ENCODE peak calls at places on chromosomes 3 and 15, in ten cellular contexts. One of them, this sample, is unnamed.

GRCh38 chr3:126546013-126546412 is 12.7 kb downstream of the C3orf22 start:
- DNase-seq in naive thymus-derived CD4-positive, alpha-beta T cell: no peak
- DNase-seq in breast epithelium: no peak
- DNase-seq in HepG2: no peak
- DNase-seq in effector memory CD4-positive, alpha-beta T cell: no peak
- DNase-seq in transverse colon: peak; percentile 1
- DNase-seq in GM23248: no peak
- DNase-seq in ovary: no peak
- DNase-seq in sigmoid colon: peak; percentile 34
- DNase-seq in small intestine: no peak
- DNase-seq in this sample: no peak

GRCh38 chr3:54870423-54870822 is 57.4 kb downstream of the LRTM1 start:
- DNase-seq in sigmoid colon: no peak
- DNase-seq in HepG2: peak; percentile 14
- DNase-seq in effector memory CD4-positive, alpha-beta T cell: no peak
- DNase-seq in naive thymus-derived CD4-positive, alpha-beta T cell: no peak
- DNase-seq in transverse colon: no peak
- DNase-seq in small intestine: peak; percentile 22
- DNase-seq in GM23248: peak; percentile 97
- DNase-seq in ovary: no peak
- DNase-seq in breast epithelium: no peak
- DNase-seq in this sample: peak; percentile 74

GRCh38 chr15:66496951-66497501 is 536 bp downstream of the SNAPC5 start:
- DNase-seq in effector memory CD4-positive, alpha-beta T cell: no peak
- DNase-seq in small intestine: peak; percentile 27
- DNase-seq in naive thymus-derived CD4-positive, alpha-beta T cell: no peak
- DNase-seq in GM23248: peak; percentile 32
- DNase-seq in transverse colon: peak; percentile 11
- DNase-seq in ovary: no peak
- DNase-seq in breast epithelium: no peak
- DNase-seq in sigmoid colon: no peak
- DNase-seq in HepG2: peak; percentile 15
- DNase-seq in this sample: no peak

GRCh38 chr3:54094926-54095325 is 27.4 kb upstream of the CACNA2D3 start:
- DNase-seq in small intestine: no peak
- DNase-seq in HepG2: no peak
- DNase-seq in effector memory CD4-positive, alpha-beta T cell: no peak
- DNase-seq in GM23248: peak; percentile 27
- DNase-seq in transverse colon: no peak
- DNase-seq in sigmoid colon: no peak
- DNase-seq in breast epithelium: no peak
- DNase-seq in ovary: no peak
- DNase-seq in naive thymus-derived CD4-positive, alpha-beta T cell: no peak
- DNase-seq in this sample: no peak

GRCh38 chr3:123939706-123940105 is 21.3 kb downstream of the CCDC14 start:
- DNase-seq in HepG2: no peak
- DNase-seq in naive thymus-derived CD4-positive, alpha-beta T cell: no peak
- DNase-seq in breast epithelium: no peak
- DNase-seq in sigmoid colon: no peak
- DNase-seq in small intestine: peak; percentile 6
- DNase-seq in transverse colon: no peak
- DNase-seq in effector memory CD4-positive, alpha-beta T cell: no peak
- DNase-seq in ovary: no peak
- DNase-seq in GM23248: no peak
- DNase-seq in this sample: no peak

GRCh38 chr3:127368186-127369032 is 80.6 kb upstream of the PRR20G start:
- DNase-seq in small intestine: no peak
- DNase-seq in sigmoid colon: no peak
- DNase-seq in HepG2: no peak
- DNase-seq in naive thymus-derived CD4-positive, alpha-beta T cell: no peak
- DNase-seq in ovary: no peak
- DNase-seq in transverse colon: no peak
- DNase-seq in breast epithelium: no peak
- DNase-seq in effector memory CD4-positive, alpha-beta T cell: no peak
- DNase-seq in GM23248: no peak
- DNase-seq in this sample: no peak

GRCh38 chr15:69718916-69719315 is 266.3 kb downstream of the RPLP1 start:
- DNase-seq in sigmoid colon: no peak
- DNase-seq in HepG2: no peak
- DNase-seq in GM23248: no peak
- DNase-seq in breast epithelium: peak; percentile 32
- DNase-seq in ovary: no peak
- DNase-seq in naive thymus-derived CD4-positive, alpha-beta T cell: no peak
- DNase-seq in small intestine: peak; percentile 10
- DNase-seq in transverse colon: no peak
- DNase-seq in effector memory CD4-positive, alpha-beta T cell: no peak
- DNase-seq in this sample: no peak

GRCh38 chr3:123072152-123072551 is 5.3 kb downstream of the PDIA5 start:
- DNase-seq in GM23248: peak; percentile 41
- DNase-seq in HepG2: no peak
- DNase-seq in breast epithelium: no peak
- DNase-seq in ovary: no peak
- DNase-seq in effector memory CD4-positive, alpha-beta T cell: no peak
- DNase-seq in transverse colon: no peak
- DNase-seq in naive thymus-derived CD4-positive, alpha-beta T cell: no peak
- DNase-seq in small intestine: no peak
- DNase-seq in sigmoid colon: no peak
- DNase-seq in this sample: no peak

GRCh38 chr15:34188711-34189110 is 21.2 kb downstream of the KATNBL1 start:
- DNase-seq in transverse colon: no peak
- DNase-seq in sigmoid colon: no peak
- DNase-seq in ovary: no peak
- DNase-seq in HepG2: no peak
- DNase-seq in effector memory CD4-positive, alpha-beta T cell: no peak
- DNase-seq in GM23248: no peak
- DNase-seq in breast epithelium: no peak
- DNase-seq in naive thymus-derived CD4-positive, alpha-beta T cell: no peak
- DNase-seq in small intestine: no peak
- DNase-seq in this sample: no peak

GRCh38 chr3:107377151-107377550 is at the start of gene CCDC54:
- DNase-seq in sigmoid colon: no peak
- DNase-seq in effector memory CD4-positive, alpha-beta T cell: no peak
- DNase-seq in HepG2: no peak
- DNase-seq in GM23248: peak; percentile 22
- DNase-seq in naive thymus-derived CD4-positive, alpha-beta T cell: no peak
- DNase-seq in small intestine: no peak
- DNase-seq in breast epithelium: no peak
- DNase-seq in ovary: no peak
- DNase-seq in transverse colon: no peak
- DNase-seq in this sample: no peak

GRCh38 chr3:186108106-186108940 is 566 bp downstream of the ETV5 start:
- DNase-seq in GM23248: peak; percentile 90
- DNase-seq in HepG2: peak; percentile 59
- DNase-seq in sigmoid colon: peak; percentile 72
- DNase-seq in ovary: peak; percentile 66
- DNase-seq in breast epithelium: no peak
- DNase-seq in naive thymus-derived CD4-positive, alpha-beta T cell: peak; percentile 13
- DNase-seq in effector memory CD4-positive, alpha-beta T cell: no peak
- DNase-seq in transverse colon: no peak
- DNase-seq in small intestine: no peak
- DNase-seq in this sample: peak; percentile 78

GRCh38 chr3:168077091-168077490 is 18.6 kb downstream of the GOLIM4 start:
- DNase-seq in breast epithelium: no peak
- DNase-seq in effector memory CD4-positive, alpha-beta T cell: no peak
- DNase-seq in HepG2: no peak
- DNase-seq in naive thymus-derived CD4-positive, alpha-beta T cell: no peak
- DNase-seq in small intestine: no peak
- DNase-seq in GM23248: peak; percentile 50
- DNase-seq in transverse colon: no peak
- DNase-seq in sigmoid colon: no peak
- DNase-seq in ovary: no peak
- DNase-seq in this sample: no peak

GRCh38 chr15:99433757-99434211 is 132.0 kb upstream of the MEF2A start:
- DNase-seq in ovary: no peak
- DNase-seq in small intestine: no peak
- DNase-seq in HepG2: no peak
- DNase-seq in transverse colon: no peak
- DNase-seq in breast epithelium: no peak
- DNase-seq in naive thymus-derived CD4-positive, alpha-beta T cell: no peak
- DNase-seq in GM23248: no peak
- DNase-seq in effector memory CD4-positive, alpha-beta T cell: no peak
- DNase-seq in sigmoid colon: peak; percentile 50
- DNase-seq in this sample: no peak

GRCh38 chr3:32685604-32686185 is 707 bp downstream of the CNOT10 start:
- DNase-seq in small intestine: no peak
- DNase-seq in GM23248: peak; percentile 66
- DNase-seq in naive thymus-derived CD4-positive, alpha-beta T cell: no peak
- DNase-seq in HepG2: peak; percentile 9
- DNase-seq in ovary: no peak
- DNase-seq in effector memory CD4-positive, alpha-beta T cell: no peak
- DNase-seq in sigmoid colon: no peak
- DNase-seq in breast epithelium: no peak
- DNase-seq in transverse colon: no peak
- DNase-seq in this sample: no peak

GRCh38 chr3:126081618-126082333 is 2.1 kb downstream of the SLC41A3 start:
- DNase-seq in sigmoid colon: no peak
- DNase-seq in ovary: no peak
- DNase-seq in GM23248: peak; percentile 75
- DNase-seq in transverse colon: no peak
- DNase-seq in effector memory CD4-positive, alpha-beta T cell: no peak
- DNase-seq in naive thymus-derived CD4-positive, alpha-beta T cell: no peak
- DNase-seq in HepG2: peak; percentile 29
- DNase-seq in breast epithelium: peak; percentile 34
- DNase-seq in small intestine: peak; percentile 80
- DNase-seq in this sample: no peak

GRCh38 chr3:100396967-100397366 is 3.9 kb downstream of the TOMM70 start:
- DNase-seq in ovary: no peak
- DNase-seq in GM23248: peak; percentile 11
- DNase-seq in effector memory CD4-positive, alpha-beta T cell: no peak
- DNase-seq in small intestine: no peak
- DNase-seq in sigmoid colon: no peak
- DNase-seq in HepG2: no peak
- DNase-seq in naive thymus-derived CD4-positive, alpha-beta T cell: no peak
- DNase-seq in breast epithelium: no peak
- DNase-seq in transverse colon: no peak
- DNase-seq in this sample: no peak

GRCh38 chr15:83287541-83288027 is 3.1 kb upstream of the BNC1 start:
- DNase-seq in HepG2: no peak
- DNase-seq in GM23248: peak; percentile 95
- DNase-seq in naive thymus-derived CD4-positive, alpha-beta T cell: no peak
- DNase-seq in ovary: no peak
- DNase-seq in small intestine: no peak
- DNase-seq in transverse colon: no peak
- DNase-seq in breast epithelium: no peak
- DNase-seq in sigmoid colon: no peak
- DNase-seq in effector memory CD4-positive, alpha-beta T cell: no peak
- DNase-seq in this sample: no peak

GRCh38 chr3:64815195-64815627 is 127.4 kb upstream of the ADAMTS9 start:
- DNase-seq in naive thymus-derived CD4-positive, alpha-beta T cell: no peak
- DNase-seq in HepG2: no peak
- DNase-seq in GM23248: no peak
- DNase-seq in ovary: no peak
- DNase-seq in breast epithelium: no peak
- DNase-seq in small intestine: no peak
- DNase-seq in sigmoid colon: no peak
- DNase-seq in transverse colon: no peak
- DNase-seq in effector memory CD4-positive, alpha-beta T cell: no peak
- DNase-seq in this sample: no peak

GRCh38 chr3:152317956-152318355 is 49.2 kb downstream of the MBNL1 start:
- DNase-seq in HepG2: no peak
- DNase-seq in breast epithelium: no peak
- DNase-seq in naive thymus-derived CD4-positive, alpha-beta T cell: no peak
- DNase-seq in transverse colon: no peak
- DNase-seq in sigmoid colon: no peak
- DNase-seq in GM23248: peak; percentile 87
- DNase-seq in ovary: no peak
- DNase-seq in small intestine: no peak
- DNase-seq in effector memory CD4-positive, alpha-beta T cell: no peak
- DNase-seq in this sample: no peak
- H3K4me1 ChIP-seq in HepG2: peaks cover 26% of the 10 kb centered on the region
- H3K4me1 ChIP-seq in breast epithelium: peaks cover 4% of the 10 kb centered on the region
- H3K4me1 ChIP-seq in naive thymus-derived CD4-positive, alpha-beta T cell: peaks cover 67% of the 10 kb centered on the region
- H3K4me1 ChIP-seq in transverse colon: peaks cover 45% of the 10 kb centered on the region
- H3K4me1 ChIP-seq in sigmoid colon: peaks cover 85% of the 10 kb centered on the region
- H3K4me1 ChIP-seq in GM23248: peaks cover 78% of the 10 kb centered on the region
- H3K4me1 ChIP-seq in ovary: peaks cover 2% of the 10 kb centered on the region
- H3K4me1 ChIP-seq in small intestine: no peaks in the 10 kb centered on the region
- H3K4me1 ChIP-seq in effector memory CD4-positive, alpha-beta T cell: peaks cover 34% of the 10 kb centered on the region
- H3K4me1 ChIP-seq in this sample: peaks cover 5% of the 10 kb centered on the region

DNA sequence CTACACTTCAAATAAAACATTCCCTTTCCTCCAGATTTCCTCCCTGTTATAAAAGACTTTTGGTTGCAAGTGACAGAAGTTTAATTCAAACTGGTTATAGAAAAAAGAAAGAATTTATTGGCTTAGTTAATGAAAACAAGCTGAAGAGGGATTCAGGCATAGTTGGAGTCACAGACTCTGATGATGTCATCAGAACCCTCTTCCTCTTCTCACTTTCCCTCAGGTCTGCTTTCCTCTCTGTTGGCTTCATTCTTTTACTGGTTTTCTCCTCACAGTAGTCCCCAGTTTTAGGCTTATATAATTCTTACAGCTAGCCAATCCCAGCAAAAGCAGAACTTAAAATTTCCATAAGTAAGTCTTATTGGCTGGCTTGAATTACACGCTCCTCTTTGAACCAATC is 32.0 kb upstream of the MBNL1 start:
- DNase-seq in breast epithelium: no peak
- DNase-seq in HepG2: no peak
- DNase-seq in transverse colon: no peak
- DNase-seq in ovary: no peak
- DNase-seq in GM23248: peak; percentile 52
- DNase-seq in naive thymus-derived CD4-positive, alpha-beta T cell: no peak
- DNase-seq in small intestine: no peak
- DNase-seq in sigmoid colon: no peak
- DNase-seq in effector memory CD4-positive, alpha-beta T cell: no peak
- DNase-seq in this sample: no peak
- H3K4me1 ChIP-seq in breast epithelium: no peaks in the 10 kb centered on the region
- H3K4me1 ChIP-seq in HepG2: peaks cover under 1% of the 10 kb centered on the region
- H3K4me1 ChIP-seq in transverse colon: no peaks in the 10 kb centered on the region
- H3K4me1 ChIP-seq in ovary: no peaks in the 10 kb centered on the region
- H3K4me1 ChIP-seq in GM23248: peaks cover 27% of the 10 kb centered on the region
- H3K4me1 ChIP-seq in naive thymus-derived CD4-positive, alpha-beta T cell: peaks cover 21% of the 10 kb centered on the region
- H3K4me1 ChIP-seq in small intestine: no peaks in the 10 kb centered on the region
- H3K4me1 ChIP-seq in sigmoid colon: peaks cover 8% of the 10 kb centered on the region
- H3K4me1 ChIP-seq in effector memory CD4-positive, alpha-beta T cell: peaks cover 23% of the 10 kb centered on the region
- H3K4me1 ChIP-seq in this sample: no peaks in the 10 kb centered on the region

DNA sequence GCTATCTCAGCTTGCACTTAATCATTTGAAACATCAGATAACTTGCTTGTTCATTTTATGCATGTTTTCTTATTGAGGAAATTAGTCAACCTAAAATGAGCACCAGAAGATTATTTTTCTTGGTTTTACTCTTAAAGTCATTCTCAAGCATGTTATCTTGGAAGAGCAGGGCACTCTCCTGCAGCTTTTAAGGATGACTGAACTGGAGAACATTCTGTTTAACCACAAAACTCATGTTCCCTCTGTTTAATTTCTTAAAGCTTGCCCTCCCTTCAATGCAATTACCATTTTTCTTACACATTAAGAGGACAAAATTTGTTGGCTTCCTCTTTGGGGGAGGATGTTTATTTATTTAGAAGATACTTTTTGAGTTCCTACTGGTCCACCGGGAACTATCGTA is 51.9 kb downstream of the CNTN4 start:
- DNase-seq in breast epithelium: no peak
- DNase-seq in effector memory CD4-positive, alpha-beta T cell: no peak
- DNase-seq in sigmoid colon: no peak
- DNase-seq in naive thymus-derived CD4-positive, alpha-beta T cell: no peak
- DNase-seq in small intestine: no peak
- DNase-seq in GM23248: no peak
- DNase-seq in ovary: no peak
- DNase-seq in HepG2: no peak
- DNase-seq in transverse colon: no peak
- DNase-seq in this sample: no peak
- H3K4me1 ChIP-seq in breast epithelium: no peaks in the 10 kb centered on the region
- H3K4me1 ChIP-seq in effector memory CD4-positive, alpha-beta T cell: no peaks in the 10 kb centered on the region
- H3K4me1 ChIP-seq in sigmoid colon: no peaks in the 10 kb centered on the region
- H3K4me1 ChIP-seq in naive thymus-derived CD4-positive, alpha-beta T cell: no peaks in the 10 kb centered on the region
- H3K4me1 ChIP-seq in small intestine: no peaks in the 10 kb centered on the region
- H3K4me1 ChIP-seq in GM23248: no peaks in the 10 kb centered on the region
- H3K4me1 ChIP-seq in ovary: no peaks in the 10 kb centered on the region
- H3K4me1 ChIP-seq in HepG2: no peaks in the 10 kb centered on the region
- H3K4me1 ChIP-seq in transverse colon: no peaks in the 10 kb centered on the region
- H3K4me1 ChIP-seq in this sample: no peaks in the 10 kb centered on the region

GRCh38 chr15:58466566-58466965 is 34.8 kb downstream of the LIPC start:
- DNase-seq in sigmoid colon: no peak
- DNase-seq in HepG2: no peak
- DNase-seq in ovary: no peak
- DNase-seq in GM23248: no peak
- DNase-seq in naive thymus-derived CD4-positive, alpha-beta T cell: no peak
- DNase-seq in breast epithelium: no peak
- DNase-seq in transverse colon: no peak
- DNase-seq in effector memory CD4-positive, alpha-beta T cell: no peak
- DNase-seq in small intestine: no peak
- DNase-seq in this sample: no peak
- H3K4me1 ChIP-seq in sigmoid colon: no peaks in the 10 kb centered on the region
- H3K4me1 ChIP-seq in HepG2: peaks cover 98% of the 10 kb centered on the region
- H3K4me1 ChIP-seq in ovary: peaks cover 4% of the 10 kb centered on the region
- H3K4me1 ChIP-seq in GM23248: peaks cover 31% of the 10 kb centered on the region
- H3K4me1 ChIP-seq in naive thymus-derived CD4-positive, alpha-beta T cell: no peaks in the 10 kb centered on the region
- H3K4me1 ChIP-seq in breast epithelium: no peaks in the 10 kb centered on the region
- H3K4me1 ChIP-seq in transverse colon: peaks cover 4% of the 10 kb centered on the region
- H3K4me1 ChIP-seq in effector memory CD4-positive, alpha-beta T cell: peaks cover 4% of the 10 kb centered on the region
- H3K4me1 ChIP-seq in small intestine: no peaks in the 10 kb centered on the region
- H3K4me1 ChIP-seq in this sample: peaks cover 13% of the 10 kb centered on the region

This sample was measured in hepatocyte.